ENCODE peak calls at places on chromosome 6, in seven cellular contexts. One of them, this sample, is unnamed.

GRCh38 chr6:33730611-33731010 is 16.1 kb downstream of the IP6K3 start:
- DNase-seq in GM23248: no peak
- DNase-seq in stimulated activated CD4-positive, alpha-beta T cell treated with anti-CD3 and anti-CD28 coated beads, TNF-alpha, amount 100 ng/mL, for 4 hours: no peak
- DNase-seq in AML-193: no peak
- DNase-seq in mucosa of descending colon: no peak
- DNase-seq in upper lobe of left lung: no peak
- DNase-seq in NCI-H1105 treated with DMSO at 0.1 percent for 48 hours: no peak
- DNase-seq in this sample: no peak

GRCh38 chr6:53524455-53524815 is 20.5 kb downstream of the GCLC start:
- DNase-seq in NCI-H1105 treated with DMSO at 0.1 percent for 48 hours: no peak
- DNase-seq in upper lobe of left lung: no peak
- DNase-seq in AML-193: no peak
- DNase-seq in stimulated activated CD4-positive, alpha-beta T cell treated with anti-CD3 and anti-CD28 coated beads, TNF-alpha, amount 100 ng/mL, for 4 hours: no peak
- DNase-seq in mucosa of descending colon: no peak
- DNase-seq in GM23248: peak
- DNase-seq in this sample: no peak

GRCh38 chr6:29792123-29793035 is 35.2 kb upstream of the HLA-G start:
- DNase-seq in stimulated activated CD4-positive, alpha-beta T cell treated with anti-CD3 and anti-CD28 coated beads, TNF-alpha, amount 100 ng/mL, for 4 hours: peak
- DNase-seq in NCI-H1105 treated with DMSO at 0.1 percent for 48 hours: no peak
- DNase-seq in GM23248: peak
- DNase-seq in upper lobe of left lung: peak
- DNase-seq in AML-193: no peak
- DNase-seq in mucosa of descending colon: peak
- DNase-seq in this sample: no peak

GRCh38 chr6:167757821-167758220 is 68.9 kb upstream of the AFDN start:
- DNase-seq in AML-193: no peak
- DNase-seq in NCI-H1105 treated with DMSO at 0.1 percent for 48 hours: no peak
- DNase-seq in mucosa of descending colon: no peak
- DNase-seq in stimulated activated CD4-positive, alpha-beta T cell treated with anti-CD3 and anti-CD28 coated beads, TNF-alpha, amount 100 ng/mL, for 4 hours: no peak
- DNase-seq in upper lobe of left lung: no peak
- DNase-seq in GM23248: no peak
- DNase-seq in this sample: no peak

GRCh38 chr6:116764557-116764960 is 960 bp downstream of the FAM162B start:
- DNase-seq in upper lobe of left lung: peak
- DNase-seq in GM23248: no peak
- DNase-seq in stimulated activated CD4-positive, alpha-beta T cell treated with anti-CD3 and anti-CD28 coated beads, TNF-alpha, amount 100 ng/mL, for 4 hours: no peak
- DNase-seq in AML-193: no peak
- DNase-seq in mucosa of descending colon: no peak
- DNase-seq in NCI-H1105 treated with DMSO at 0.1 percent for 48 hours: no peak
- DNase-seq in this sample: no peak

GRCh38 chr6:17935188-17936149 is 52.0 kb downstream of the KIF13A start:
- DNase-seq in NCI-H1105 treated with DMSO at 0.1 percent for 48 hours: no peak
- DNase-seq in mucosa of descending colon: no peak
- DNase-seq in GM23248: no peak
- DNase-seq in AML-193: no peak
- DNase-seq in stimulated activated CD4-positive, alpha-beta T cell treated with anti-CD3 and anti-CD28 coated beads, TNF-alpha, amount 100 ng/mL, for 4 hours: no peak
- DNase-seq in upper lobe of left lung: no peak
- DNase-seq in this sample: no peak

GRCh38 chr6:122619309-122619708 is 9.1 kb downstream of the PKIB start:
- DNase-seq in GM23248: no peak
- DNase-seq in stimulated activated CD4-positive, alpha-beta T cell treated with anti-CD3 and anti-CD28 coated beads, TNF-alpha, amount 100 ng/mL, for 4 hours: no peak
- DNase-seq in AML-193: no peak
- DNase-seq in NCI-H1105 treated with DMSO at 0.1 percent for 48 hours: no peak
- DNase-seq in mucosa of descending colon: no peak
- DNase-seq in upper lobe of left lung: no peak
- DNase-seq in this sample: no peak

GRCh38 chr6:116268589-116269293 is 11.0 kb downstream of the TSPYL1 start:
- DNase-seq in NCI-H1105 treated with DMSO at 0.1 percent for 48 hours: peak
- DNase-seq in mucosa of descending colon: peak
- DNase-seq in AML-193: peak
- DNase-seq in stimulated activated CD4-positive, alpha-beta T cell treated with anti-CD3 and anti-CD28 coated beads, TNF-alpha, amount 100 ng/mL, for 4 hours: no peak
- DNase-seq in GM23248: peak
- DNase-seq in upper lobe of left lung: no peak
- DNase-seq in this sample: peak

GRCh38 chr6:44742201-44742600 is 354.7 kb downstream of the CDC5L start:
- DNase-seq in NCI-H1105 treated with DMSO at 0.1 percent for 48 hours: no peak
- DNase-seq in GM23248: no peak
- DNase-seq in mucosa of descending colon: no peak
- DNase-seq in stimulated activated CD4-positive, alpha-beta T cell treated with anti-CD3 and anti-CD28 coated beads, TNF-alpha, amount 100 ng/mL, for 4 hours: no peak
- DNase-seq in AML-193: no peak
- DNase-seq in upper lobe of left lung: no peak
- DNase-seq in this sample: no peak

GRCh38 chr6:29528988-29529560 is 30.5 kb downstream of the UBD start:
- DNase-seq in upper lobe of left lung: no peak
- DNase-seq in GM23248: no peak
- DNase-seq in NCI-H1105 treated with DMSO at 0.1 percent for 48 hours: no peak
- DNase-seq in mucosa of descending colon: no peak
- DNase-seq in AML-193: no peak
- DNase-seq in stimulated activated CD4-positive, alpha-beta T cell treated with anti-CD3 and anti-CD28 coated beads, TNF-alpha, amount 100 ng/mL, for 4 hours: no peak
- DNase-seq in this sample: no peak

GRCh38 chr6:93163146-93163545 is 256.2 kb downstream of the EPHA7 start:
- DNase-seq in NCI-H1105 treated with DMSO at 0.1 percent for 48 hours: no peak
- DNase-seq in stimulated activated CD4-positive, alpha-beta T cell treated with anti-CD3 and anti-CD28 coated beads, TNF-alpha, amount 100 ng/mL, for 4 hours: no peak
- DNase-seq in GM23248: no peak
- DNase-seq in mucosa of descending colon: no peak
- DNase-seq in AML-193: no peak
- DNase-seq in upper lobe of left lung: no peak
- DNase-seq in this sample: no peak

GRCh38 chr6:168834188-168834587 is 393.2 kb downstream of the SMOC2 start:
- DNase-seq in GM23248: no peak
- DNase-seq in upper lobe of left lung: no peak
- DNase-seq in NCI-H1105 treated with DMSO at 0.1 percent for 48 hours: no peak
- DNase-seq in AML-193: no peak
- DNase-seq in stimulated activated CD4-positive, alpha-beta T cell treated with anti-CD3 and anti-CD28 coated beads, TNF-alpha, amount 100 ng/mL, for 4 hours: no peak
- DNase-seq in mucosa of descending colon: no peak
- DNase-seq in this sample: no peak

GRCh38 chr6:17584241-17584803 is 15.8 kb upstream of the FAM8A1 start:
- DNase-seq in NCI-H1105 treated with DMSO at 0.1 percent for 48 hours: peak
- DNase-seq in GM23248: peak
- DNase-seq in mucosa of descending colon: peak
- DNase-seq in upper lobe of left lung: no peak
- DNase-seq in AML-193: peak
- DNase-seq in stimulated activated CD4-positive, alpha-beta T cell treated with anti-CD3 and anti-CD28 coated beads, TNF-alpha, amount 100 ng/mL, for 4 hours: no peak
- DNase-seq in this sample: peak

GRCh38 chr6:124536792-124537191 is 425.4 kb upstream of the RNF217 start:
- DNase-seq in upper lobe of left lung: no peak
- DNase-seq in GM23248: no peak
- DNase-seq in mucosa of descending colon: peak
- DNase-seq in AML-193: no peak
- DNase-seq in NCI-H1105 treated with DMSO at 0.1 percent for 48 hours: no peak
- DNase-seq in stimulated activated CD4-positive, alpha-beta T cell treated with anti-CD3 and anti-CD28 coated beads, TNF-alpha, amount 100 ng/mL, for 4 hours: no peak
- DNase-seq in this sample: no peak

GRCh38 chr6:98136333-98136732 is 698.0 kb upstream of the POU3F2 start:
- DNase-seq in mucosa of descending colon: no peak
- DNase-seq in GM23248: no peak
- DNase-seq in upper lobe of left lung: no peak
- DNase-seq in stimulated activated CD4-positive, alpha-beta T cell treated with anti-CD3 and anti-CD28 coated beads, TNF-alpha, amount 100 ng/mL, for 4 hours: no peak
- DNase-seq in AML-193: no peak
- DNase-seq in NCI-H1105 treated with DMSO at 0.1 percent for 48 hours: no peak
- DNase-seq in this sample: no peak

GRCh38 chr6:41027799-41028617 is 11.0 kb downstream of the UNC5CL start:
- DNase-seq in mucosa of descending colon: peak
- DNase-seq in upper lobe of left lung: peak
- DNase-seq in stimulated activated CD4-positive, alpha-beta T cell treated with anti-CD3 and anti-CD28 coated beads, TNF-alpha, amount 100 ng/mL, for 4 hours: peak
- DNase-seq in NCI-H1105 treated with DMSO at 0.1 percent for 48 hours: peak
- DNase-seq in GM23248: peak
- DNase-seq in AML-193: peak
- DNase-seq in this sample: no peak

GRCh38 chr6:1424306-1424927 is 35.0 kb downstream of the FOXF2 start:
- DNase-seq in upper lobe of left lung: no peak
- DNase-seq in AML-193: peak
- DNase-seq in GM23248: peak
- DNase-seq in stimulated activated CD4-positive, alpha-beta T cell treated with anti-CD3 and anti-CD28 coated beads, TNF-alpha, amount 100 ng/mL, for 4 hours: no peak
- DNase-seq in mucosa of descending colon: peak
- DNase-seq in NCI-H1105 treated with DMSO at 0.1 percent for 48 hours: peak
- DNase-seq in this sample: peak

GRCh38 chr6:84428300-84428907 is 201.0 kb upstream of the CEP162 start:
- DNase-seq in GM23248: peak
- DNase-seq in AML-193: peak
- DNase-seq in stimulated activated CD4-positive, alpha-beta T cell treated with anti-CD3 and anti-CD28 coated beads, TNF-alpha, amount 100 ng/mL, for 4 hours: no peak
- DNase-seq in NCI-H1105 treated with DMSO at 0.1 percent for 48 hours: peak
- DNase-seq in upper lobe of left lung: no peak
- DNase-seq in mucosa of descending colon: peak
- DNase-seq in this sample: no peak

GRCh38 chr6:131096786-131097185 is 33.7 kb upstream of the EPB41L2 start:
- DNase-seq in AML-193: no peak
- DNase-seq in NCI-H1105 treated with DMSO at 0.1 percent for 48 hours: no peak
- DNase-seq in GM23248: no peak
- DNase-seq in stimulated activated CD4-positive, alpha-beta T cell treated with anti-CD3 and anti-CD28 coated beads, TNF-alpha, amount 100 ng/mL, for 4 hours: no peak
- DNase-seq in upper lobe of left lung: no peak
- DNase-seq in mucosa of descending colon: no peak
- DNase-seq in this sample: no peak

This sample was measured in NCI-H1694 treated with DMSO at 0.1 percent for 48 hours.